ENCODE peak calls at places on chromosomes 6 and 20, in five cellular contexts. L, F, C, X and V are unnamed samples.

GRCh38 chr6:55913213-55914195 is 38.1 kb upstream of the BMP5 start:
- DNase-seq in X (peak), C (no peak), L (peak), F (peak), V (no peak)

GRCh38 chr6:149060300-149060984 is 257.1 kb upstream of the TAB2 start:
- DNase-seq in L (peak), X (peak), C (no peak), F (no peak), V (no peak)

GRCh38 chr20:50987493-50988210 is 29.0 kb downstream of the MOCS3 start:
- DNase-seq in F (peak), X (peak), L (peak), C (peak), V (peak)

GRCh38 chr6:15280961-15281360 is 35.1 kb downstream of the JARID2 start:
- DNase-seq in X (no peak), F (no peak), L (no peak), C (no peak), V (no peak)

GRCh38 chr6:111533087-111533784 is 50.2 kb upstream of the REV3L start:
- DNase-seq in C (no peak), X (no peak), L (no peak), F (no peak), V (no peak)

GRCh38 chr6:1179571-1180459 is 132.1 kb upstream of the FOXQ1 start:
- DNase-seq in L (no peak), F (no peak), C (no peak), X (no peak), V (no peak)

GRCh38 chr6:84172080-84172479 is 55.4 kb downstream of the CEP162 start:
- DNase-seq in X (no peak), L (no peak), F (no peak), C (no peak), V (no peak)

GRCh38 chr6:79468116-79468515 is 69.1 kb downstream of the LCA5 start:
- DNase-seq in F (no peak), X (peak), C (no peak), L (no peak), V (no peak)

GRCh38 chr20:56358600-56359211 is at the start of gene FAM210B:
- DNase-seq in X (peak), C (peak), F (peak), L (peak), V (peak)

GRCh38 chr20:17430515-17430914 is 100.7 kb downstream of the BFSP1 start:
- DNase-seq in L (no peak), F (no peak), X (no peak), C (no peak), V (no peak)

GRCh38 chr6:165497472-165497871 is 165.6 kb downstream of the PDE10A start:
- DNase-seq in X (peak), C (no peak), F (no peak), L (no peak), V (no peak)

GRCh38 chr20:10647471-10647870 is 26.3 kb downstream of the JAG1 start:
- DNase-seq in F (peak), X (no peak), L (no peak), C (no peak), V (no peak)
- TF ChIP-seq CTCF in F (peak), X (no peak), L (peak), C (no peak), V (no peak)

GRCh38 chr20:2300420-2300819 is 4.6 kb downstream of the TGM3 start:
- DNase-seq in C (no peak), F (no peak), L (no peak), X (no peak), V (no peak)
- H3K27ac ChIP-seq in C (no peak), F (no peak), L (no peak), X (no peak), V (no peak)

DNA sequence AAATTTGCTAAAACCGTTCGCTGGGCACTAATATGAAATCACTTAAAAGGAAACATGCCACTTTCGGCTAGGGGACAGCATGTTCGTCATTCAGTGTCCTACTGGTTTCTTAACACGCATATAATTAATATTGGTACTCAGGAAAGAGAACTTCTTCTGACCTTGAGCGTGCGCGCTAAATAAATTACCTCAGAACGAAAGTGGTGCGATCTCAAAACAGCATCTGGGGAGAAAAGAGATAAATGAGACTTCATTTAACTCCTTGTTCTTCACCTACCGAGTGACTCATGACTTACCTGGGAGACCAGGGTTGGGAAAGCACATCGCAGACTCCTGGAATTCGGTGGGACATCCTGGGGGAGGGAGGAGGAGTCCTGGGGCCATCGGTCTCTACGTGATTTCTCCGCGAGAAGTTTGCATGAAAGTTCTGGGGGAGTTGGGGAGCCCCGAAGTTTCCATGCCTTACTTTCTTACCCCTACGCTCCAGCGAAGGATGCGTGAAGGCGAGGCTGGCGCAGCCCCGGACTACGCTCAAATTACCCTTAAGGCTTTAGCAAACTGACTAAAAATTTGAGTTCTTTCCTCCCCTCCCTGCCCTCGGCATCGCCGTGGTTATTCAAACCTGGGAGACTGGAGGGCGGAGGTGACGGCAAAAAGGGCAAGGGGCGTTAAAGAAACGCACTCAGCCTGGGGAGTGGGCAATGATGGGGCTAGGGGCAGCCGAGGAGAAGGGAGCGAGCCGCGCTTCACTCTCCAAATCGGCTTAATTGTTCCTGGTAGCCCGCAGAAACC is 1.1 kb upstream of the BEND6 start:
- DNase-seq in L (peak), X (no peak), C (no peak), F (peak), V (no peak)
- H3K4me3 ChIP-seq in L (peak), X (peak), C (peak), F (peak), V (no peak)

GRCh38 chr20:1229541-1229940 is 3.7 kb downstream of the RAD21L1 start:
- DNase-seq in C (no peak), L (no peak), X (no peak), F (no peak), V (no peak)

GRCh38 chr20:1224205-1224604 is 1.6 kb upstream of the RAD21L1 start:
- DNase-seq in F (no peak), X (no peak), C (no peak), L (no peak), V (no peak)

GRCh38 chr20:1225729-1226313 is at the start of gene RAD21L1:
- DNase-seq in C (peak), F (peak), L (peak), X (peak), V (peak)

GRCh38 chr20:1225263-1225728 is 548 bp upstream of the RAD21L1 start:
- DNase-seq in X (no peak), F (peak), C (no peak), L (no peak), V (no peak)

GRCh38 chr20:1227121-1227582 is 1.3 kb downstream of the RAD21L1 start:
- DNase-seq in X (no peak), F (no peak), L (no peak), C (no peak), V (no peak)
- TF ChIP-seq CTCF in X (no peak), F (no peak), L (no peak), C (no peak), V (no peak)

DNA sequence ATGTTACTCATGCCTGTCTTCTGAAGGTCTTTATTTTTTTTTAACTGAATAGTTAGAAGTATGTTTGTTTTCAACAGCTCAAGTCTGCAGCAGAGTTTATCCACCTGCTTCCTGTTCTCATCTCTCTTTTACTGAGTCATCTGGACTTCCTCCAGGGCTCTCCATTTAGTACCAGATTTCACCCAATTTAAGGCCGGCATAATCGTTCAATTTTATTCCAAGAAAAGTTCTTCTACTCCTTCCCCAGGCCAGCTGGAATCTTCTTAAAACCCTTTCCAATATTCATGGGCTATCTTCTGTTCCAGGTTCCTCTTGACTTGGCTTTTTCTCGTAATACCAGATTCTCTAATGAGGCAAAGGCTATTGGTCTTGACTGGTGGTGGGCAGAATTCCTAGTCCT is 79.0 kb upstream of the LAMA2 start:
- DNase-seq in L (peak), X (peak), C (no peak), F (no peak), V (no peak)
- H3K27ac ChIP-seq in L (no peak), X (no peak), C (no peak), F (no peak), V (no peak)

GRCh38 chr6:133856911-133857310 is 32.0 kb upstream of the TCF21 start:
- DNase-seq in L (no peak), C (no peak), X (no peak), F (no peak), V (no peak)

GRCh38 chr6:133855599-133855972 is 33.3 kb upstream of the TCF21 start:
- DNase-seq in F (no peak), L (no peak), C (no peak), X (no peak), V (no peak)

GRCh38 chr6:133854167-133854632 is 34.7 kb upstream of the TCF21 start:
- DNase-seq in F (peak), C (no peak), X (no peak), L (no peak), V (no peak)

GRCh38 chr6:133855994-133856393 is 32.9 kb upstream of the TCF21 start:
- DNase-seq in X (no peak), L (no peak), C (no peak), F (peak), V (no peak)

DNA sequence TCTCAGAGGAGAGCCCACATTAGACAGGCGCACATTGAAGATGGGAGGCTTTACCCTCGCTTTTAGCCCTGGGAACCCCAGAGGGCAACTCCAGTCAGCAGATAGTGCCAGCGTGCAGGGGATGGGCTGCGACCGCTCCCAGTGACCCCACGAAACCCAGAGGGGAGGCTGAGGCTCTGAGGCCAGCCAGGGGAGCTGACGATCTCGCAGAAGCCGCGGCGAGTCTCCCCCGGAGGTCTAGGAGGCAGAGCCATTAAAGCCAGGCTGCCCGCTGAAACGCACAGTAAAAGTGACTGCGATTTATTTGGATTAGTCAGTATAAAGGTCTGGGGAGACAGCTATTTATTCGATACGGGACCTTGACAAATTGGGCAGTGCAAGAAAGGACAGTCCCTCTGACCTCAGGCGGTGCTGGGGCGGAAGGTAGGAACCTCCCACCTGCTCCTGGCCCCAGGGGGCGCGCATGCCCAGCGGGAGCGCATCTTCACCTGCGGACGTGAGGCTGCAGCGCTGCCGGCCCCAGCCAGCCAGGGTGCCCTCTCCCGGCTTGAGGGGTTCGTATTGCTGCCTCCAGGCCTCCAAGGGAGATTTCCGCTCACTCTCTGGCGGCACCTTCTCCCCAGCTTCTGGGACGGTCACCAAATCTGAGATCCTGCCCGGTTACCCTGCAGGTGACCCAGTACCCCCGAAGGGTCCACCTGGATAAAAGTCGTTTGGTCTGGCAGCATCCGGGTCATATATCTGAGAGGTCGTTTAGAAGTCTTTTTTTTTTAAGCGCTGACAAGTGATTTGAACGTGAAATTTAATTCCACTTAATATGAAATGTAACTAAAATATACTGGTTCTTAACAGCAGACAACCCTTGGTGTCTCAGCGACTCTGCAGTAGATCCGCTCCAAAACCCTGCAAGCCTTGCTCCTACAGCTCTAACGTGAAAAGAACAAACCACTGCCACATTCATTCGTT is 34.0 kb upstream of the TCF21 start:
- DNase-seq in L (no peak), F (peak), X (no peak), C (no peak), V (no peak)
- H3K4me3 ChIP-seq in L (no peak), F (peak), X (peak), C (no peak), V (no peak)